ENCODE peak calls at places on chromosomes 11 and 22, in four cellular contexts. Z is stromal cell of bone marrow; Y is esophagus muscularis mucosa; D is stimulated activated CD4-positive, alpha-beta T cell treated with anti-CD3 and anti-CD28 coated beads, Interleukin-1b, Interleukin-23, amount 100 ng/mL, for 1 hour. U is an unnamed sample.
A peak's percentile ranks its signal among the peaks of the same experiment; 100 is the strongest.

GRCh38 chr11:36073411-36074203 is 129.7 kb downstream of the LDLRAD3 start:
- DNase-seq in Z (no peak), Y (no peak), D (no peak), U (no peak)

GRCh38 chr11:123510579-123510905 is 80.5 kb downstream of the GRAMD1B start:
- DNase-seq in D (no peak), Y (no peak), Z (no peak), U (no peak)

GRCh38 chr11:73659961-73660360 is 13.6 kb downstream of the PLEKHB1 start:
- DNase-seq in Z (no peak), Y (no peak), D (no peak), U (no peak)

GRCh38 chr11:46599340-46600067 is 5.7 kb upstream of the AMBRA1 start:
- DNase-seq in Z (no peak), Y (no peak), D (no peak), U (no peak)

GRCh38 chr22:44570476-44571445 is 72.7 kb upstream of the RTL6 start:
- DNase-seq in Z (no peak), D (no peak), Y (no peak), U (no peak)

GRCh38 chr11:73001615-73002014 is 140.5 kb downstream of the FCHSD2 start:
- DNase-seq in Y (no peak), D (no peak), Z (no peak), U (no peak)

GRCh38 chr11:69122642-69123431 is 32.9 kb upstream of the SMIM38 start:
- DNase-seq in Y (no peak), Z (no peak), D (peak; percentile 64), U (no peak)

GRCh38 chr11:31772412-31772811 is 38.7 kb downstream of the PAX6 start:
- DNase-seq in Z (no peak), Y (no peak), D (no peak), U (no peak)

GRCh38 chr11:6611092-6612007 is 666 bp downstream of the TAF10 start:
- DNase-seq in Y (no peak), Z (no peak), D (no peak), U (no peak)

GRCh38 chr11:73862971-73863370 is 13.7 kb downstream of the COA4 start:
- DNase-seq in Z (no peak), D (no peak), Y (no peak), U (no peak)

GRCh38 chr22:37414288-37414687 is 13.0 kb downstream of the ELFN2 start:
- DNase-seq in Z (no peak), D (no peak), Y (no peak), U (no peak)

GRCh38 chr22:32745251-32745995 is 56.1 kb upstream of the TIMP3 start:
- DNase-seq in Z (no peak), Y (no peak), D (no peak), U (no peak)

GRCh38 chr22:35561796-35562526 is 21.3 kb downstream of the RASD2 start:
- DNase-seq in D (no peak), Z (no peak), Y (no peak), U (no peak)